ENCODE peak calls at places on chromosomes 5 and 9, in seven cellular contexts. D is HepG2, S is HCT116, I is H1, G is GM12878, U is K562, J is SK-N-SH. L is an unnamed sample. For H3K4me1, the result is how much of the 10 kb centered on the place peaks cover.

GRCh38 chr9:13388157-13388556 is 108.7 kb upstream of the MPDZ start:
- DNase-seq in D (no peak), S (no peak), I (no peak), G (no peak), U (no peak), J (no peak), L (no peak)

GRCh38 chr9:82130331-82131042 is 141.9 kb downstream of the SPATA31D1 start:
- DNase-seq in D (peak), S (no peak), I (no peak), G (no peak), U (no peak), J (no peak), L (no peak)

GRCh38 chr5:116621599-116621998 is 47.0 kb upstream of the SEMA6A start:
- DNase-seq in D (no peak), S (no peak), I (no peak), G (no peak), U (no peak), J (no peak), L (no peak)

GRCh38 chr5:178388381-178389030 is 155.9 kb upstream of the PHYKPL start:
- DNase-seq in D (no peak), S (no peak), I (no peak), G (no peak), U (no peak), J (peak), L (no peak)

GRCh38 chr5:78534148-78535009 is 114.2 kb downstream of the LHFPL2 start:
- DNase-seq in D (no peak), S (no peak), I (no peak), G (no peak), U (peak), J (no peak), L (no peak)

GRCh38 chr9:7510209-7510608 is 289.4 kb downstream of the DMAC1 start:
- DNase-seq in D (no peak), S (no peak), I (no peak), G (no peak), U (no peak), J (peak), L (no peak)

GRCh38 chr5:176895350-176895749 is 3.8 kb downstream of the HK3 start:
- DNase-seq in D (no peak), S (no peak), I (no peak), G (no peak), U (no peak), J (no peak), L (no peak)

GRCh38 chr5:178499352-178499751 is 90.8 kb downstream of the COL23A1 start:
- DNase-seq in D (no peak), S (no peak), I (no peak), G (no peak), U (no peak), J (no peak), L (no peak)

GRCh38 chr9:83920942-83921707 is at the start of gene KIF27:
- DNase-seq in D (peak), S (peak), I (peak), G (peak), U (peak), J (peak), L (peak)

GRCh38 chr5:32251864-32252458 is 60.8 kb downstream of the MTMR12 start:
- DNase-seq in D (no peak), S (no peak), I (no peak), G (no peak), U (no peak), J (no peak), L (no peak)

GRCh38 chr9:114163517-114163924 is 8.2 kb downstream of the COL27A1 start:
- DNase-seq in D (peak), S (no peak), I (no peak), G (no peak), U (no peak), J (peak), L (no peak)

GRCh38 chr9:128374221-128374675 is 3.1 kb downstream of the URM1 start:
- DNase-seq in D (no peak), S (no peak), I (no peak), G (no peak), U (no peak), J (no peak), L (no peak)
- TF ChIP-seq YY1 in D (no peak), S (no peak), I (no peak), G (no peak), U (no peak), J (no peak), L (no peak)

GRCh38 chr9:129137292-129138143 is 26.3 kb downstream of the PTPA start:
- DNase-seq in D (no peak), S (no peak), I (no peak), G (no peak), U (no peak), J (no peak), L (no peak)
- H3K4me1 ChIP-seq in D (under half), S (under half), I (under half), G (under half), U (under half), J (under half), L (under half)

GRCh38 chr9:107136296-107136695 is 146.8 kb upstream of the RAD23B start:
- DNase-seq in D (no peak), S (no peak), I (no peak), G (no peak), U (no peak), J (no peak), L (no peak)

GRCh38 chr9:107127608-107128007 is 155.5 kb upstream of the RAD23B start:
- DNase-seq in D (no peak), S (no peak), I (no peak), G (no peak), U (no peak), J (no peak), L (no peak)

DNA sequence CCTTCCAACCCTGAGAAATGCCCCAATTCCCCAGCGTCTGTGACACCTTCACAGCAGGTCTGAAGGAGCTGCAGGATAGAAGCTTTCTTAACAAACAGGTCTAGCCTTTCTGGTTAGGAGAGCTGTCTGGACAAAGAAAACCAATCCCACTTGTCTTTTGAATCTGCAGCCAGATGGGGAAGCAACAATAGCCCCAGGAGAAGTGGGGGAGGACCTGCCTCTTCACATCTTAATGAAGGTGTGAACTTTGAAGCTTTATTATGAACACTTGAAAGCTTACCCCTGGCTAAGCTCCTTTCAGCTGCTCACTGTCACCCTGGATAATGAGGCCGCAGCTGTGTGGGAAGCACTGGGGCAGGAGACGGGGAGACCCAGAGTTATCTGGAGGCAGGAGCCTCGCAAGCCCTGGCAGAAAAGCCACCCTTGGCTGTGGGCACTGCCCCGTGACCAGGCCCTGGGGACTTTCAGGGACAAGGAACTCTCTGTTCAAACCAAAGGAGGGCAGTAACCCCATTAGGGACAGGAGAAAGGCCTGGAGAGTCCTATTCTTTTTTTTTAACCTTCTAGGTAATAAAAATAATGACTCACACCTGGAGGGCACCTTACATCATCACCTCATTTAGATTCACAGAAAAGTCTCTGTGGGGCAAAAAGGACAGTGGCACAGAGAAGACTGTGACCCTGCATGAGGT is 151.8 kb upstream of the RAD23B start:
- DNase-seq in D (no peak), S (no peak), I (no peak), G (no peak), U (no peak), J (no peak), L (peak)
- TF ChIP-seq YY1 in D (no peak), S (no peak), I (no peak), G (no peak), U (no peak), J (no peak), L (no peak)

GRCh38 chr9:128687453-128687852 is 1.6 kb upstream of the SET start:
- DNase-seq in D (no peak), S (no peak), I (no peak), G (no peak), U (no peak), J (no peak), L (no peak)

GRCh38 chr9:128690684-128691034 is 1.6 kb downstream of the SET start:
- DNase-seq in D (no peak), S (no peak), I (no peak), G (no peak), U (no peak), J (no peak), L (no peak)

GRCh38 chr9:128688501-128689292 is at the start of gene SET:
- DNase-seq in D (peak), S (peak), I (peak), G (peak), U (peak), J (peak), L (peak)

GRCh38 chr9:128689293-128689770 is 310 bp downstream of the SET start:
- DNase-seq in D (no peak), S (no peak), I (no peak), G (no peak), U (no peak), J (peak), L (no peak)

DNA sequence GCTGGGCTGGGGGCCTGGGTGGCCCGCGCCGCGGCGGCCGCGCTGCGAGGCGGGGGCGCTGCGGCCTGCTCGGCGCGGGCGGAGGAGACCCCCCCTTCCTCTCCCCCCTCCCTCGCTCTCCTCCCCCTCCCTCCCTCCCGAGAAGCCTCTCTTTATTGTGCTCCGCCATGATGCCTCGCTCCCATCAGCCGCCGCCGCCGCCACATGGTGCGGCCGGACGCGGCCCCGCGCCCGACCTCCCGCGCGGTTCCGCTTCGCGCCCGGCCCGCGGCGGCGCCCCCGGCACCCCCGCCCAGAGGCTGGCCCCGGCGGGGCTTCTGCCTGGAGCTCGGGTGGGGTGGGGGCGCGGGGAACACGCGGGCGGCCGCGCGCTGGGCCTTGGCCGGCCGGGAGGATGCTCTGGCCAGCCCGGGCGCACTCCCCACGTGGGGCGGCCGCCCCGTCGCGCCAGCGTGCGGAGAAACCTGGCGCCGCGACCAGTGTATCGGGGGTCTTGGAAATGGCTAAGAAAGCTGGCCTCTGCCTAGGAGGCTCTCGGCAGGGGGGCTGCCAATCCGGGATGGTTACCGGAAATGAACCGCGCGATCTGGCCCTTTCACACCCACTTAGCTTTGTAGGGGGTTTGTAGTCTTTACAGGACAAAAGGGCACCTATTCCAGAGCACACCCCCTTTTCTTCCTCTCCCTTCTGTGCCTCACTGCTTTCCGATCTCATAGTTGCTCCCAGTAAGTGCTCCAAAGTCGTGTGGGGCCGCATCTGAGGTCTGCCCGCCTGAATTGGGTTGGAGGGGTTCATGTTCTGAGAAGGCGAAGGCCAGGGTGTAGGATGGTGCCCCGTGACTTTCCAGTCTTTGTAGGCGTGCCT is 1.0 kb downstream of the SET start:
- DNase-seq in D (no peak), S (no peak), I (no peak), G (no peak), U (peak), J (peak), L (no peak)
- H3K4me1 ChIP-seq in D (half or more), S (under half), I (under half), G (under half), U (under half), J (under half), L (under half)

DNA sequence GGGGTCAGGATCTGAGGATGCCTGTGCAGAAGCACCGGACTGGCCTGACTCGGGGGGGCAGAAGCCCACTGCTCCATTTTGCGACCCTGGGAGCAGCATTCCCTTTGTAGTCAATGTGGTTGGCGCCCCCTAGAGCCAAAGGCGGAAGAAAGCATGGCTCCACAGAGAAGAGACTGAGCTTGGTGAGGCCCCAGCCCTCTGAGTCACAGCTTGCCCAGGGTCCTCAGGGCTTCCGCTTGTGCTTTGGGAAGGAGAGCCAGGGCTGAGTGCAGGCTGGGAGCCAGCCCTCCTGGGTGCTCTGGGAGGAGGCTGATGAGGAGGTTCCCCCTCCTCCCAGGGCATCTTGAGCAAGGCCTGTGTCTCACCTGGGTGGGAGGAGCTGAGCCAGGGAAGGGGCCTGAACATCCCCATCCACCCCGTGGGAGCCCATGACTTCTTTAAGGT is 5.5 kb upstream of the AQP3 start:
- DNase-seq in D (peak), S (peak), I (peak), G (no peak), U (peak), J (peak), L (peak)
- TF ChIP-seq YY1 in D (peak), S (peak), I (peak), G (peak), U (no peak), J (no peak), L (no peak)

L was measured in NT2/D1.